ENCODE peak calls at places on chromosomes 1 and 21, in four cellular contexts. One of them, this sample, is unnamed.
A peak's percentile ranks its signal among the peaks of the same experiment; 100 is the strongest.

GRCh38 chr1:114740331-114740730 is 17.5 kb downstream of the CSDE1 start:
- DNase-seq in thoracic aorta: no peak
- DNase-seq in activated B cell treated with CpG ODN at 0.5 μM for 24 hours: no peak
- DNase-seq in CD8-positive, alpha-beta T cell: no peak
- DNase-seq in this sample: no peak

GRCh38 chr1:160428655-160429054 is 28.3 kb downstream of the VANGL2 start:
- DNase-seq in activated B cell treated with CpG ODN at 0.5 μM for 24 hours: no peak
- DNase-seq in CD8-positive, alpha-beta T cell: peak; percentile 25
- DNase-seq in thoracic aorta: no peak
- DNase-seq in this sample: no peak

GRCh38 chr1:39645411-39646043 is 6.1 kb upstream of the HEYL start:
- DNase-seq in CD8-positive, alpha-beta T cell: no peak
- DNase-seq in activated B cell treated with CpG ODN at 0.5 μM for 24 hours: no peak
- DNase-seq in thoracic aorta: no peak
- DNase-seq in this sample: no peak

GRCh38 chr1:232014941-232015340 is 388.4 kb downstream of the DISC1 start:
- DNase-seq in activated B cell treated with CpG ODN at 0.5 μM for 24 hours: no peak
- DNase-seq in CD8-positive, alpha-beta T cell: no peak
- DNase-seq in thoracic aorta: no peak
- DNase-seq in this sample: no peak

GRCh38 chr21:33642896-33643657 is 776 bp downstream of the ITSN1 start:
- DNase-seq in activated B cell treated with CpG ODN at 0.5 μM for 24 hours: peak; percentile 24
- DNase-seq in CD8-positive, alpha-beta T cell: peak; percentile 11
- DNase-seq in thoracic aorta: no peak
- DNase-seq in this sample: no peak

GRCh38 chr1:64163972-64164371 is 39.5 kb upstream of the UBE2U start:
- DNase-seq in activated B cell treated with CpG ODN at 0.5 μM for 24 hours: no peak
- DNase-seq in thoracic aorta: no peak
- DNase-seq in CD8-positive, alpha-beta T cell: no peak
- DNase-seq in this sample: no peak

GRCh38 chr21:41316641-41317392 is at the start of gene FAM3B:
- DNase-seq in activated B cell treated with CpG ODN at 0.5 μM for 24 hours: no peak
- DNase-seq in CD8-positive, alpha-beta T cell: no peak
- DNase-seq in thoracic aorta: no peak
- DNase-seq in this sample: no peak

GRCh38 chr21:37253991-37254390 is 13.1 kb downstream of the VPS26C start:
- DNase-seq in thoracic aorta: no peak
- DNase-seq in activated B cell treated with CpG ODN at 0.5 μM for 24 hours: no peak
- DNase-seq in CD8-positive, alpha-beta T cell: no peak
- DNase-seq in this sample: no peak

GRCh38 chr1:94245747-94246438 is 8.5 kb upstream of the ARHGAP29 start:
- DNase-seq in CD8-positive, alpha-beta T cell: no peak
- DNase-seq in thoracic aorta: no peak
- DNase-seq in activated B cell treated with CpG ODN at 0.5 μM for 24 hours: no peak
- DNase-seq in this sample: no peak

GRCh38 chr1:70057500-70057899 is 147.9 kb downstream of the LRRC40 start:
- DNase-seq in CD8-positive, alpha-beta T cell: no peak
- DNase-seq in activated B cell treated with CpG ODN at 0.5 μM for 24 hours: no peak
- DNase-seq in thoracic aorta: no peak
- DNase-seq in this sample: no peak

GRCh38 chr1:183277821-183278735 is 92.0 kb downstream of the LAMC2 start:
- DNase-seq in activated B cell treated with CpG ODN at 0.5 μM for 24 hours: no peak
- DNase-seq in CD8-positive, alpha-beta T cell: no peak
- DNase-seq in thoracic aorta: no peak
- DNase-seq in this sample: no peak

DNA sequence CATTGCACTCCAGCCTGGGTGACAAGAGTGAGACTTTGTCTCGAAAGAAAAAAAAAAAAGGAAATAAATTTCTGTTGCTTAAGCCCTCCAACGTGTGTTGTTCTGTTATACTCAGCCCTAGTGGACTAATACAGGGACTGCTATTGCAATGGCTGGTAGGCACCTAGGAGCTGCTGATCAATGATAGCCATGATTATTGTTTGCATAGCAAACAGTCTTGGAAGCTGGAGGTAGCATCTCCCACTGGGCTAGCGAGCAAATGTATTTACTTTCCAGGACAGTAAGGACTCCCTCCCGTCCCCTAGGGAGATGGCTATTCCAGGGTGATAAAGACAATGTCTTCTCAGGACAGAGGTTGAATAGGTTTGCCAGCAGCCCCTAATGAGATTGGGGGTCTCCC is 13.5 kb upstream of the TNFRSF8 start:
- DNase-seq in CD8-positive, alpha-beta T cell: no peak
- DNase-seq in activated B cell treated with CpG ODN at 0.5 μM for 24 hours: no peak
- DNase-seq in thoracic aorta: no peak
- DNase-seq in this sample: no peak
- TF ChIP-seq CTCF in CD8-positive, alpha-beta T cell: no peak
- TF ChIP-seq CTCF in activated B cell treated with CpG ODN at 0.5 μM for 24 hours: no peak
- TF ChIP-seq CTCF in thoracic aorta: no peak
- TF ChIP-seq CTCF in this sample: no peak

DNA sequence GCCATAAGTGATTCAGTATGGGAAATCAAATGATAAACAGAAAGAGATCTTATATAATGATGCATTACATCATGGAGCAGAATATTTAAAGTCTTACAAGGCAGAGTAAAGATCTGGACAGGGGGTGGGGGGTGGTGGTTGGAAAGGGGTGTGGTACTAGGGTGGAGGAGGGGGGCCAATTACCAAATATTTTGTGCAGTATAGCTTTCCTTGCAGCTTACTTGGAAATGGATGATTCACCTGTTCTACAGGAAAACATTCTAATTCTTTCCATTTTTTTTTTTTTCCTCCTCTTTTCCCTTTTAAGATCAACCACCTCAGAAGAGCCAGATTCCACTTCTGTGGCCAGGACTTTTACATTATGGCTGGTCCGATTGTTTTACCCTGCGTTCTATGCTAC is 859.3 kb downstream of the USP25 start:
- DNase-seq in activated B cell treated with CpG ODN at 0.5 μM for 24 hours: no peak
- DNase-seq in thoracic aorta: no peak
- DNase-seq in CD8-positive, alpha-beta T cell: no peak
- DNase-seq in this sample: no peak
- TF ChIP-seq CTCF in activated B cell treated with CpG ODN at 0.5 μM for 24 hours: no peak
- TF ChIP-seq CTCF in thoracic aorta: no peak
- TF ChIP-seq CTCF in CD8-positive, alpha-beta T cell: no peak
- TF ChIP-seq CTCF in this sample: no peak

GRCh38 chr1:37038079-37038702 is 3.9 kb upstream of the GRIK3 start:
- DNase-seq in thoracic aorta: no peak
- DNase-seq in activated B cell treated with CpG ODN at 0.5 μM for 24 hours: no peak
- DNase-seq in CD8-positive, alpha-beta T cell: no peak
- DNase-seq in this sample: no peak
- TF ChIP-seq CTCF in thoracic aorta: no peak
- TF ChIP-seq CTCF in activated B cell treated with CpG ODN at 0.5 μM for 24 hours: no peak
- TF ChIP-seq CTCF in CD8-positive, alpha-beta T cell: no peak
- TF ChIP-seq CTCF in this sample: peak; percentile 89

DNA sequence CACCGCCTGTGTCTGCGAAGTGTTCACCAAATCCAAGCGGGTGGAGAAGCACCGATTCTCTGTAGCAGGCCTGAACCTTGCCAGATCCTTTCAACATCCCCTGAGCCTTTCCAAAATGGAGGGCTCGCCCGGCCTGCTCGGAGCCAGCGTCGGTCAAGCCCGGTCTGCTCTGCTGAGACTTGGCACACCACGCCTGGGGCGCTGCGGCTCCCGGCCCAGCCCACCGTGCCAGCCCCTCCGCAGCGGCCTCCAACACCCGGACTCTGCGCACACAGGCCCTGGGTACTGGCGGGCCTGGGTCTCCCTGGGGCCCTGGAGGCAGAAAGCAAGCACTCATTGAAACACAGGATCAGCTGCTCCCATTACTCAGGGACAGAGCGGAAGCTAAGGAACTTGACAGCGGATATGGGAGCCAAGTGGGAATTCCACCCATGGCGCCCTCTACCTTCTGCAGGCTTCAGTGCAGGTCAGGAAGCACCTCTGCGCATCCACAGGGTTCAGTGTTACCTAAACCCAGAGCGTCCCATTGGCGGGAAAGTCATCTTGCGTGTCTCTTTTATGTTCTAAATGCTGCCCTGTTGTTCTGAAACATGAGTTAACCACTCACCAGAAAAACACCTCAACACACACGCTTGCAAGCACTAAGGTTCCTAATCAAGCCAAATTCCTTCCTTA is 159.9 kb downstream of the ZBTB18 start:
- DNase-seq in CD8-positive, alpha-beta T cell: no peak
- DNase-seq in activated B cell treated with CpG ODN at 0.5 μM for 24 hours: no peak
- DNase-seq in thoracic aorta: no peak
- DNase-seq in this sample: peak; percentile 63
- TF ChIP-seq CTCF in CD8-positive, alpha-beta T cell: no peak
- TF ChIP-seq CTCF in activated B cell treated with CpG ODN at 0.5 μM for 24 hours: no peak
- TF ChIP-seq CTCF in thoracic aorta: no peak
- TF ChIP-seq CTCF in this sample: peak; percentile 44

GRCh38 chr1:155140630-155140953 is 261 bp upstream of the DPM3 start:
- DNase-seq in activated B cell treated with CpG ODN at 0.5 μM for 24 hours: no peak
- DNase-seq in CD8-positive, alpha-beta T cell: no peak
- DNase-seq in thoracic aorta: no peak
- DNase-seq in this sample: no peak

GRCh38 chr1:155141799-155142198 is 1.5 kb upstream of the DPM3 start:
- DNase-seq in thoracic aorta: no peak
- DNase-seq in activated B cell treated with CpG ODN at 0.5 μM for 24 hours: no peak
- DNase-seq in CD8-positive, alpha-beta T cell: no peak
- DNase-seq in this sample: no peak

GRCh38 chr1:155139895-155140629 is at the start of gene DPM3:
- DNase-seq in activated B cell treated with CpG ODN at 0.5 μM for 24 hours: peak; percentile 84
- DNase-seq in thoracic aorta: peak; percentile 82
- DNase-seq in CD8-positive, alpha-beta T cell: peak; percentile 87
- DNase-seq in this sample: peak; percentile 96

DNA sequence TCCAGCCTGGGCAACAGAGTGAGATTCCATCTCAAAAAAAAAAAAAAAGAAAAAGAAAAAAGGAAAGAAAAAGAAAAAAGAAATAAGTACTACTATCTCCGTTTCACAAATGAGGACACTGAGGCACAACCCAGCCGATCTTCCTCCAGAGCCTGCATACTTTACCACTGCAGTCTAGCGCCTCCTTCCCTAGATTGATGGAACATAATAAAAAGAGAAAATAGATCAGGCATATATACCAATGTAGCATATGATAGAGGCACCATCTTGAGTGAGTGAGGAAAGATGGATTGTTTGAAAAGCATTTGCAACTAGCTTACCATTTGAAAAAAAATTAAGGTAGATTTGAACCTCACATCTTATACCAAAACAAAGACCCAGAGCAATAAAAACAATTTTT is 5.2 kb upstream of the DPM3 start:
- DNase-seq in thoracic aorta: no peak
- DNase-seq in CD8-positive, alpha-beta T cell: no peak
- DNase-seq in activated B cell treated with CpG ODN at 0.5 μM for 24 hours: no peak
- DNase-seq in this sample: no peak
- TF ChIP-seq CTCF in thoracic aorta: no peak
- TF ChIP-seq CTCF in CD8-positive, alpha-beta T cell: no peak
- TF ChIP-seq CTCF in activated B cell treated with CpG ODN at 0.5 μM for 24 hours: no peak
- TF ChIP-seq CTCF in this sample: peak; percentile 9

GRCh38 chr1:85049735-85050166 is 1.5 kb upstream of the MCOLN3 start:
- DNase-seq in thoracic aorta: no peak
- DNase-seq in activated B cell treated with CpG ODN at 0.5 μM for 24 hours: no peak
- DNase-seq in CD8-positive, alpha-beta T cell: no peak
- DNase-seq in this sample: no peak
- TF ChIP-seq CTCF in thoracic aorta: no peak
- TF ChIP-seq CTCF in activated B cell treated with CpG ODN at 0.5 μM for 24 hours: no peak
- TF ChIP-seq CTCF in CD8-positive, alpha-beta T cell: no peak
- TF ChIP-seq CTCF in this sample: no peak

DNA sequence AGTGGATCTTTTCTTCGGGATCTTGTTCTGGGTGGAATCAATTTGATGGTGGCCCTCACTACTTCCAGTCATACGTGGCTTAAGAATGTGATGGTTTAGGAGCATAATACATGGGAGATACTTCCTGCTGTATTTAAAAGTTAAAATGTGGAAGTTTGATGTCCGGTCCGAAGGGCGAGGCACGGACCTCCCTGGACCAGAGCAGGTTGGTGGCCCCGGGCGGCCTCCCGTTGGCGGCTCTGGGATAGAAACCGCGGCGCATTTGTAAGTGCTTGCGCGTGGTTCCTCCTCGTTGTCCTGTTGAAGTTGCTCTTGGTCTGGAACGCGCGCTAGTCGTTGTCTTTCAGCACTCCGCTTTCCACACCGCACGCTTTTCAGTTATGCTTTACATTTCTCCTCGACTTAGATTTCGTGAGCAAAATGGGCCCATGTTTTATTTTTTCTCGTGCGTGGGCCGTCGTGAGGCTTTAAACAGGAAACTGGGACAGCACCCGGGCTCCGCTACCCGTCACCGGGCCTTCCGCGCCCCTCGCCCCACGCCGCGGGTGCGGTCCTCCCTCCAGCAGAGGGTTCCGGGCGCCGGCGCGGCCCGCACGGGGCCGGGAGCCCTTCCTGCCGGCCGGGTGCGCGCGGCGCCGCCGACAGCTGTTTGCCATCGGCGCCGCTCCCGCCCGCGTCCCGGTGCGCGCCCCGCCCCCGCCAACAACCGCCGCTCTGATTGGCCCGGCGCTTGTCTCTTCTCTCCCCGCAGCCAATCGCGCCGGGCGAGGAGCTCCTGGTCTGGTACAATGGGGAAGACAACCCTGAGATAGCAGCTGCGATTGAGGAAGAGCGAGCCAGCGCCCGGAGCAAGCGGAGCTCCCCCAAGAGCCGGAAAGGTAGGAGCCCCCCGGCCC is 48.9 kb downstream of the PRDM2 start:
- DNase-seq in thoracic aorta: peak; percentile 96
- DNase-seq in activated B cell treated with CpG ODN at 0.5 μM for 24 hours: peak; percentile 96
- DNase-seq in CD8-positive, alpha-beta T cell: peak; percentile 97
- DNase-seq in this sample: peak; percentile 61
- TF ChIP-seq CTCF in thoracic aorta: no peak
- TF ChIP-seq CTCF in activated B cell treated with CpG ODN at 0.5 μM for 24 hours: no peak
- TF ChIP-seq CTCF in CD8-positive, alpha-beta T cell: no peak
- TF ChIP-seq CTCF in this sample: peak; percentile 15

GRCh38 chr1:215111916-215112315 is 29.4 kb downstream of the KCNK2 start:
- DNase-seq in CD8-positive, alpha-beta T cell: no peak
- DNase-seq in activated B cell treated with CpG ODN at 0.5 μM for 24 hours: no peak
- DNase-seq in thoracic aorta: no peak
- DNase-seq in this sample: no peak
- TF ChIP-seq CTCF in CD8-positive, alpha-beta T cell: no peak
- TF ChIP-seq CTCF in activated B cell treated with CpG ODN at 0.5 μM for 24 hours: no peak
- TF ChIP-seq CTCF in thoracic aorta: no peak
- TF ChIP-seq CTCF in this sample: no peak

DNA sequence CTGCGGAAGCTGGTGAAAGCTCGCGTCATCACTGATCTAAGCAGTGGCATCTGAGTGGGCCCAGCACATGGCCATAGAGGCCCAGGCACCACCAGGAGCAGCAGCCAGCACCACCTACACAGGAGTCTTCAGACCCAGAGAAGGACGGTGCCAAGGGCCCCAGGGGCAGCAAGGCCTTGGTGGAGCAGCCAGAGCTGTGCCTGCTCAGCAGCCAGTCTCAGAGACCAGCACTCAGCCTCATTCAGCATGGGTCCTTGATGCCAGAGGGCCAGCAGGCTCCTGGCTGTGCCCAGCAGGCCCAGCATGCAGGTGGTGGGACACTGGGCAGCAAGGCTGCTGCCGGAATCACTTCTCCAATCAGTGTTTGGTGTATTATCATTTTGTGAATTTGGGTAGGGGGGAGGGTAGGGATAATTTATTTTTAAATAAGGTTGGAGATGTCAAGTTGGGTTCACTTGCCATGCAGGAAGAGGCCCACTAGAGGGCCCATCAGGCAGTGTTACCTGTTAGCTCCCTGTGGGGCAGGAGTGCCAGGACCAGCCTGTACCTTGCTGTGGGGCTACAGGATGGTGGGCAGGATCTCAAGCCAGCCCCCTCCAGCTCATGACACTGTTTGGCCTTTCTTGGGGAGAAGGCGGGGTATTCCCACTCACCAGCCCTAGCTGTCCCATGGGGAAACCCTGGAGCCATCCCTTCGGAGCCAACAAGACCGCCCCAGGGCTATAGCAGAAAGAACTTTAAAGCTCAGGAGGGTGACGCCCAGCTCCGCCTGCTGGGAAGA is 3.2 kb upstream of the ARTN start:
- DNase-seq in CD8-positive, alpha-beta T cell: no peak
- DNase-seq in thoracic aorta: no peak
- DNase-seq in activated B cell treated with CpG ODN at 0.5 μM for 24 hours: no peak
- DNase-seq in this sample: no peak
- TF ChIP-seq CTCF in CD8-positive, alpha-beta T cell: peak; percentile 31
- TF ChIP-seq CTCF in thoracic aorta: no peak
- TF ChIP-seq CTCF in activated B cell treated with CpG ODN at 0.5 μM for 24 hours: no peak
- TF ChIP-seq CTCF in this sample: peak; percentile 21

This sample was measured in D721Med.